ENCODE peak calls at places on chromosomes 6 and 20, in seven cellular contexts. I, K, Q, F, S, E and D are unnamed samples.

GRCh38 chr6:137850816-137851602 is 16.1 kb upstream of the TNFAIP3 start:
- DNase-seq in I (no peak), K (no peak), Q (no peak), F (no peak), S (no peak), E (no peak), D (no peak)

GRCh38 chr20:31758991-31759390 is 19.9 kb downstream of the TPX2 start:
- DNase-seq in I (no peak), K (no peak), Q (no peak), F (no peak), S (peak), E (no peak), D (no peak)

GRCh38 chr6:164665328-164665727 is 644.1 kb downstream of the C6orf118 start:
- DNase-seq in I (no peak), K (no peak), Q (no peak), F (no peak), S (no peak), E (no peak), D (no peak)

GRCh38 chr6:47250302-47250701 is 59.4 kb downstream of the TNFRSF21 start:
- DNase-seq in I (no peak), K (no peak), Q (no peak), F (no peak), S (no peak), E (no peak), D (no peak)

GRCh38 chr20:57658447-57659130 is 38.4 kb upstream of the ZBP1 start:
- DNase-seq in I (peak), K (no peak), Q (no peak), F (no peak), S (no peak), E (no peak), D (no peak)

GRCh38 chr20:18767676-18768075 is 45.9 kb upstream of the SCP2D1 start:
- DNase-seq in I (no peak), K (no peak), Q (no peak), F (no peak), S (no peak), E (no peak), D (no peak)

GRCh38 chr6:195861-196360 is 96.4 kb upstream of the DUSP22 start:
- DNase-seq in I (no peak), K (peak), Q (peak), F (no peak), S (peak), E (no peak), D (no peak)

GRCh38 chr6:32432050-32432450 is 7.6 kb upstream of the HLA-DRA start:
- DNase-seq in I (no peak), K (peak), Q (no peak), F (no peak), S (peak), E (no peak), D (no peak)

GRCh38 chr6:36129889-36130671 is at the start of gene MAPK13:
- DNase-seq in I (no peak), K (no peak), Q (no peak), F (no peak), S (no peak), E (no peak), D (no peak)

GRCh38 chr20:21609221-21609620 is 95.4 kb upstream of the NKX2-2 start:
- DNase-seq in I (no peak), K (no peak), Q (no peak), F (no peak), S (peak), E (no peak), D (no peak)

GRCh38 chr6:22363166-22363965 is 66.5 kb upstream of the PRL start:
- DNase-seq in I (no peak), K (no peak), Q (no peak), F (no peak), S (no peak), E (no peak), D (no peak)

GRCh38 chr6:124223596-124223995 is 419.9 kb downstream of the NKAIN2 start:
- DNase-seq in I (no peak), K (no peak), Q (no peak), F (no peak), S (no peak), E (no peak), D (peak)

GRCh38 chr20:32010096-32010495 is at the start of gene CCM2L:
- DNase-seq in I (no peak), K (no peak), Q (no peak), F (no peak), S (no peak), E (no peak), D (no peak)

GRCh38 chr6:73521351-73522254 is 771 bp upstream of the EEF1A1 start:
- DNase-seq in I (no peak), K (peak), Q (peak), F (peak), S (peak), E (peak), D (no peak)

GRCh38 chr6:73525546-73526330 is 4.9 kb upstream of the EEF1A1 start:
- DNase-seq in I (no peak), K (no peak), Q (no peak), F (no peak), S (no peak), E (no peak), D (no peak)

GRCh38 chr6:73519943-73520687 is 717 bp downstream of the EEF1A1 start:
- DNase-seq in I (peak), K (peak), Q (peak), F (no peak), S (peak), E (no peak), D (no peak)

GRCh38 chr6:73520688-73521350 is at the start of gene EEF1A1:
- DNase-seq in I (peak), K (peak), Q (peak), F (peak), S (peak), E (peak), D (peak)

GRCh38 chr6:73523434-73524123 is 2.7 kb upstream of the EEF1A1 start:
- DNase-seq in I (peak), K (no peak), Q (peak), F (peak), S (peak), E (no peak), D (no peak)
- H3K4me3 ChIP-seq in I (peak), K (no peak), Q (peak), F (peak), S (peak), E (peak), D (peak)

DNA sequence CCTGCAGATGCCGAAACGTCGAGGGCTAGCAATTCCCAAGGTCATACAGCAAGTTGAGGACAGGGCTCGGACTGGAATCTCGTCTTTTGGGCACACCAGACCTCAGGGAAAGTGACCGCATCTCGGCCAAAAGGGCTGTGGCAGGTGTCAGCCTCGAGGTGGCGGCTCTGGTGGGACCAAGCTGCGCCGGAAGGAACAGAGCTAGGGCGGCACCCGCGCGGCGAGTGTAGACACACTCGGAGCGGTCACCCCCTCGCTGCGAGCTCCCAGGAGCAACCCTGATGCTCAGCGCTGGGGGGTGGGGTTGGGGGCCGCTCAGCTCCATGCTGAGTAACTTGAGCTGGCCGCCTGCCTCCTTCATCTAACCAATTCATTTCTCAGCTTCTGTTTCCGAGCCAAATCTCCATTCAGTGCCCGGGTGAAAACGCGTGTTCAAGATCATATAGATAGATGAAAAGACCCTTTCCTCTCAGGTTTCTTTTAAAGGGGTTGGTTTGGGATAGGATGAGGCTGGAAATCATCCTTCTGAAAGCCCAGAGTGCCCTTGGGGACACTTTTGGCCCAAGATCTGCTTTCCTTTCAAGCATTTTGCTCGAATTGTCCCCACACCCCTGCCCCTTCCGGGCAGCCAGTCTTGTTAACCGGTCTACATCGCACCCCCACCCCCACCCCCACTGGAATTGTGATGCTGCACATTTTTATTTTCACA is 2.3 kb upstream of the TUBB2B start:
- DNase-seq in I (peak), K (peak), Q (no peak), F (no peak), S (no peak), E (no peak), D (no peak)
- H3K4me3 ChIP-seq in I (peak), K (peak), Q (peak), F (peak), S (no peak), E (no peak), D (no peak)

DNA sequence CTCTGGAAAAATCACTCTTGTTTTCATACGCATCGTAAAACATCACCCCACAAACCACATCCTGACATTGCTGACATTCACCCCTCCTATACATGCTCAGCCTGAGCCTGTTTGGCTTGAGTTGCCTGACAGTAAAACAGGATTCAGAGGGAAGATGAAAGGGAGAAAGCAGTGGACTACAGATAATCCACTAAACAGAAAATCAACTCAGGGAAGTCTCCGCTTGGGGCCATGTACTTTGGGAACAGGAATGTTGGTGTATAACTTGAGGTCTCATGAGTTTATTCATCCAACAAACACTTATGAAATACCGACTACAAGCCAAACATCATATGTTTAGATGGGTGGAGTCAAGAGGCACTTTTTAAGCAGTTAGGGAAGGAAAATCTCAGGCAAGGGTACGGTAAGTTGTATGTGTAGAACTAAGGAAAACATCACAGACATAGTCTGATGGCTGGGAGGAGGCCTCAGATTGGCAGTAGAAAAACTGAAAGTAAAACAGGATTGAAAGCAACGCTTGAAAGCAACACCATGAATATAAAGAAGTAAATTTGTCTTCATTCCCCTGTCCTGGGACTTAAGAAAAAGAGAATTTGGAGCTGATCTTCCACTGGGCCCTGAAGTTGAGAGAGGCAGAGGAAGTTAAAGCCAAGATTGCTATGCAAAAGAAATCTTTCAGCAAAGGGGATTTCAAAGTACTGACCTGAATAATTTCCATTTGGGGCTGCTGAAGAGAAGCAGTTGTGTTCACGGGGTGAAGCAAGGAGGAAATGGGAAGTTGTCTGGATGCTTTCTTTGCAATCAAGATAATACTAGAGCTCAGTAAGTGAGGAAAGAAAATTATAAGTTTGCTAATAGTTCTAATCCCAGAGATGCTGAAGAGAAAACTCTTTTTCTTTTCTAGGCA is 28.8 kb downstream of the PDE7B start:
- DNase-seq in I (no peak), K (no peak), Q (peak), F (no peak), S (peak), E (peak), D (peak)
- H3K4me3 ChIP-seq in I (no peak), K (no peak), Q (peak), F (peak), S (peak), E (no peak), D (no peak)

DNA sequence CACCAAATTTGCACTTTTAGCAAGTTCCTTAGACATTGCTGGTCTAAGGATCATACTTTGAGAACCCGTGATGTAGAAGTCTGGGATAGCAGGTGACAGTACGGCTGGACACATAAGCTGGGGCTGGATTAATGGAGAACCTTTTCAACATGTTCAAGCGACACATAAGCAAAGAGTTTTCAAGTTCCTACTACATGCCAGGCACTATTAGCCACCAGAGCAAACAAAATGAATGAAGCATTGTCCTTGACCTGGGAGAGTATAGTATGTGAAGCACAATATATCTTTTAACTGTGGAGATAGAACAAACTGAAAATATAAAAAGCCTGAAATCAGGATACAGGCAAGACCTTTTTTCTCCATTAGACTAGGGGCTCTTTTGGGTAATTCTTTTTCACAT is 102.9 kb downstream of the ADGRG6 start:
- DNase-seq in I (no peak), K (no peak), Q (no peak), F (no peak), S (no peak), E (no peak), D (no peak)
- H3K4me3 ChIP-seq in I (no peak), K (no peak), Q (no peak), F (no peak), S (no peak), E (no peak), D (no peak)

GRCh38 chr6:143701343-143702234 is 23.8 kb downstream of the PHACTR2 start:
- DNase-seq in I (no peak), K (no peak), Q (no peak), F (no peak), S (peak), E (no peak), D (no peak)

GRCh38 chr6:143698759-143699750 is 21.3 kb downstream of the PHACTR2 start:
- DNase-seq in I (peak), K (no peak), Q (no peak), F (no peak), S (peak), E (no peak), D (no peak)

GRCh38 chr6:143697401-143697800 is 19.6 kb downstream of the PHACTR2 start:
- DNase-seq in I (no peak), K (no peak), Q (no peak), F (no peak), S (no peak), E (no peak), D (no peak)

GRCh38 chr6:143698329-143698728 is 20.6 kb downstream of the PHACTR2 start:
- DNase-seq in I (no peak), K (no peak), Q (no peak), F (no peak), S (no peak), E (no peak), D (no peak)

DNA sequence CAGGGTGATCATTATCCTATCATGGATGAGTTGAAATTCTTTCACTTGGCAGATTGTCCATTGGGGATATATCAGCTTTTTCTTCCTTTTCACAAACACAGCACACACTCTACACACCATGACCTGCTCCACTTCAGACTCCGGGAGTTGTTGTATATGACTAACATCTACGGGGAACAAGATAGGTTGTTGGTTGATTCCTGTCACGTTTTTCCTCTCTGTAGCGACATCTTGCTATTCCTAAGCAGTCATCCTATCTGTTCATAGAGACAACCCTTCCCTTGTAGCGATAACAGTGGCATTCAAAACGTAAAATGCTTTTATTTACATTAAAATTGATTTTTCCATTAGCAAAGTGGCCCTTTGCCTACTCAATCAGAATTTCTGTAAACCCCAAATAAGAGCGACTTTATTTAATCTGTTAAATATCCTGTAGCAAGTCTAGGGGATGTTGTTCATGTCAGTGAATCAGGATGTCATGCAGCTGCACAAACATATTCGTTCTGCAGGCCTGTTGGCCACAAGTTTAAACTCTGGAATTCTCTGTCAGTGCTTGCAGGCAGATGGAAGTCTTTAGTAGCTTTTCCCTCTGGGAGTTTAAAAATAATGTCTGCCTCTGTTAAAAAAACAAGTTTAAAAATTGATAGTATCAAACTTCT is 23.0 kb downstream of the PHACTR2 start:
- DNase-seq in I (no peak), K (no peak), Q (no peak), F (no peak), S (peak), E (peak), D (no peak)
- H3K4me3 ChIP-seq in I (no peak), K (no peak), Q (no peak), F (no peak), S (no peak), E (no peak), D (no peak)

DNA sequence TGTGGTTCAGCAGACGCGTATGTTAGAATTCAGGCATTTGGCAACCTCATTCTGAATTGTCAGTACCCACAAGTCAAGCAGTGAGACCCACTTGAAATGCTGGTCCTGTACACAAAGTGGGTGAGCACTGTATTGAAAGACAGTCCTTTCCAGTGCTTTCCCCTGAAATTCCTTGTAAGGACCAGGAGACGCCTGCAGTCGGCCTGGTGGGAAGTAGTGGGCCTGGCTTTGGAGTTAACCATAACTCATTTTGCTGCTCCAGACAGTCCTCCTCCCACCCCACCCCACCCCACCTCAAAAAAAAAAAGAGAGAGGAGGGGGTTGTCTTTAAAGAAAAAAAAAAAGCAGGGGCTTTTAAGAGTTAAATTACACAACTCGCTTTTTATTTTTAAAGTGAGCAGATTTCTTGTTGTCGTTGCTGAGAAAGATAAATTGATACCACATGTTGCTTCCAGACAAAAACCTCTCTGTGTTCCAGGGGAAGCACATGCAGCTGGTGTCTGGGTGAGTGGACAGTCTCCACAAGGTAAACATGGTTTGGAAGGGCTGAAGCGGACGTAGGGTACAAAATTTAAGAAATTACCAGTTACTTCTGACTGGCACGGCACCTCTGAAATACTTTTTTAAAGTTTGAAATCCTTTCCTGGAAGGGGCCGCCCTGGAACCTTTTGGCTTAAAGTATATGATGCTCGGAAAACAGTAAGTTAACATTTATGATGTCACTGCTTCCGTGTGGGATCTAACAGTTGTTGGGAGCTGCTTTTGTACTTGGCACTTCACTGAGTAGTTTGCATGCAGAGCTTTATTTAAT is 95.3 kb downstream of the FOXO3 start:
- DNase-seq in I (no peak), K (no peak), Q (no peak), F (no peak), S (peak), E (peak), D (no peak)
- H3K4me3 ChIP-seq in I (no peak), K (no peak), Q (no peak), F (peak), S (peak), E (peak), D (no peak)

DNA sequence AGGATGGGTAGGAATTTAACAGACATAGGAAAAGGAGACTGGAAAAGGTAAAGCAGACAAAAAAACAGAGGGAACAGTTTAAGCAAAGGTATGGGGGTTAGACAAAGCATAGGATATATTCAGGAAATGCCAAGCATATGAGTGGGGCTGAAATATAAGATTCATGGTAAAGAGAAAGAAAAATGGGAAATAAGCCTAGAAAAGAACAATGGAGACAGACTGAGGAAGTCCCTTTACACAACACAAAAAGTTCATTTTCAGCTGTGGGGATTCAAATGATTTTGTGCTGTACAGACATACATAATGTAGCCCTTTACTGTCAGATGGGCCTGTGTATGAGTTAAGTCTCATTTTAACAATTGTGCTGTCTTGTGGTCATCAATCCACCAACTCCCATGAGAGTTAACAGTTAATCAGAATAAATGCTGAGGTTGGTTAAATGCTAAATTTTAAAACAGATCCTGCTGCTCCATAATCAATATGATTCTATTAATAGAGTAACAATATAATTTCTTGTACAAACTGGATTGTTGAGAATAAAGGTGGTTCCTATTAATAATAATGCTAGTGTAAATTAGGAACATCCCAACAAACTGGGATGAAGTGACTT is 37.1 kb downstream of the REV3L start:
- DNase-seq in I (no peak), K (no peak), Q (no peak), F (no peak), S (no peak), E (no peak), D (no peak)
- H3K4me3 ChIP-seq in I (no peak), K (no peak), Q (no peak), F (no peak), S (no peak), E (no peak), D (no peak)

DNA sequence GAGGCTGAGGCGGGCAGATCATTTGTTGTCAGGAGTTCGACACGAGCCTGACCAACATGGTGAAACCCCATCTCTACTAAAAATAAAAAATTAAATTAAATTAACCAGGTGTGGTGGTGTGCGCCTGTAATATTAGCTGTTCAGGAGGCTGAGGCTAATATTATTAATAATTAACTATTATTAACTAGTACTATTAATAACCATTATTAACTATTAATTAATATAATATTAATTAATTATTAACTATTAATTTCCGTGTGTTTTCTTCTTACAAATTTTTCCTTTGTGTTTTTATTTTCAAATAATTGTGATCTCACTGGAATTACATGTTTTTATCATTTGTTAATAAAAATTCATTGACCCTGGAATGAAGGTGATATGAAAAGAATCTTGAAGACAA is 557.4 kb upstream of the ADGRB3 start:
- DNase-seq in I (no peak), K (no peak), Q (no peak), F (no peak), S (no peak), E (no peak), D (no peak)
- H3K4me3 ChIP-seq in I (no peak), K (no peak), Q (no peak), F (no peak), S (no peak), E (no peak), D (no peak)